ENCODE peak calls at places on chromosomes 16 and 17, in four cellular contexts. S, K, G and L are unnamed samples.

GRCh38 chr16:681746-682427 is 1.7 kb downstream of the STUB1 start:
- DNase-seq in K (peak; percentile 89), S (no peak), G (no peak), L (no peak)

GRCh38 chr17:83173997-83174858 is 94.8 kb downstream of the METRNL start:
- DNase-seq in K (no peak), S (no peak), G (peak; percentile 90), L (peak; percentile 6)

GRCh38 chr16:2857451-2858244 is at the start of gene PRSS22:
- DNase-seq in G (no peak), K (no peak), S (no peak), L (peak; percentile 47)

GRCh38 chr16:840561-841454 is 40.3 kb upstream of the GNG13 start:
- DNase-seq in G (no peak), S (no peak), K (no peak), L (no peak)

GRCh38 chr16:27690604-27691003 is 140.7 kb downstream of the KATNIP start:
- DNase-seq in G (peak; percentile 26), S (no peak), K (peak; percentile 65), L (peak; percentile 71)

GRCh38 chr16:20611350-20611902 is 35.3 kb upstream of the ACSM2B start:
- DNase-seq in K (no peak), G (no peak), S (no peak), L (no peak)

GRCh38 chr16:88941051-88941932 is 35.7 kb downstream of the CBFA2T3 start:
- DNase-seq in S (no peak), K (no peak), G (no peak), L (no peak)

GRCh38 chr16:84180519-84181140 is 6.2 kb downstream of the TAF1C start:
- DNase-seq in K (no peak), G (no peak), S (no peak), L (no peak)

GRCh38 chr16:49592507-49593422 is 219.2 kb downstream of the C16orf78 start:
- DNase-seq in K (peak; percentile 44), G (peak; percentile 28), S (no peak), L (peak; percentile 72)

GRCh38 chr17:65987988-65988387 is 203.9 kb downstream of the CEP112 start:
- DNase-seq in G (peak; percentile 76), S (peak; percentile 5), K (peak; percentile 11), L (peak; percentile 13)

GRCh38 chr16:401468-402348 is at the start of gene DECR2:
- DNase-seq in K (peak; percentile 93), S (peak; percentile 40), G (peak; percentile 76), L (peak; percentile 96)

GRCh38 chr17:72661093-72661944 is 431.2 kb downstream of the SLC39A11 start:
- DNase-seq in G (peak; percentile 98), S (no peak), K (no peak), L (no peak)

GRCh38 chr16:11699234-11699894 is 31.1 kb downstream of the SNN start:
- DNase-seq in G (no peak), K (no peak), S (no peak), L (no peak)

GRCh38 chr17:40399185-40399584 is 18.5 kb downstream of the TOP2A start:
- DNase-seq in S (no peak), G (peak; percentile 74), K (peak; percentile 66), L (no peak)

GRCh38 chr16:4876646-4877297 is 29.5 kb downstream of the UBN1 start:
- DNase-seq in G (no peak), S (no peak), K (no peak), L (no peak)

GRCh38 chr16:27111486-27111885 is 44.8 kb downstream of the C16orf82 start:
- DNase-seq in G (no peak), K (no peak), S (no peak), L (no peak)

GRCh38 chr17:74859439-74860228 is at the start of gene GRIN2C:
- DNase-seq in G (no peak), K (no peak), S (no peak), L (no peak)

GRCh38 chr16:49513040-49513439 is 139.4 kb downstream of the C16orf78 start:
- DNase-seq in K (peak; percentile 30), G (no peak), S (no peak), L (peak; percentile 58)

GRCh38 chr17:73401911-73402310 is 90.1 kb upstream of the CDC42EP4 start:
- DNase-seq in S (no peak), K (peak; percentile 52), G (peak; percentile 31), L (peak; percentile 63)

GRCh38 chr17:4043862-4044261 is 79.6 kb upstream of the ATP2A3 start:
- DNase-seq in G (no peak), S (peak; percentile 39), K (no peak), L (no peak)

GRCh38 chr17:68698761-68699160 is 97.6 kb upstream of the FAM20A start:
- DNase-seq in G (no peak), K (no peak), S (no peak), L (no peak)

GRCh38 chr17:61836266-61837174 is 26.8 kb downstream of the BRIP1 start:
- DNase-seq in S (no peak), K (no peak), G (no peak), L (no peak)

GRCh38 chr16:49023095-49023494 is 258.5 kb downstream of the CBLN1 start:
- DNase-seq in S (no peak), K (no peak), G (no peak), L (no peak)

GRCh38 chr17:489758-490329 is 137.2 kb upstream of the RPH3AL start:
- DNase-seq in S (no peak), G (peak; percentile 14), K (peak; percentile 25), L (peak; percentile 42)

GRCh38 chr16:5214466-5214865 is 116.9 kb upstream of the EEF2KMT start:
- DNase-seq in S (no peak), G (no peak), K (no peak), L (no peak)

GRCh38 chr17:67716405-67716798 is 1.3 kb upstream of the NOL11 start:
- DNase-seq in K (peak; percentile 11), S (no peak), G (no peak), L (no peak)

GRCh38 chr16:9436175-9436574 is 344.7 kb downstream of the HAPSTR1 start:
- DNase-seq in S (no peak), K (no peak), G (no peak), L (no peak)

GRCh38 chr16:13390093-13390985 is 488.9 kb downstream of the SHISA9 start:
- DNase-seq in S (peak; percentile 88), K (no peak), G (no peak), L (no peak)

GRCh38 chr16:56641166-56641565 is 2.7 kb downstream of the MT1A start:
- DNase-seq in K (no peak), S (no peak), G (no peak), L (no peak)

GRCh38 chr17:3799181-3799627 is 1.8 kb downstream of the ITGAE start:
- DNase-seq in S (no peak), K (no peak), G (no peak), L (no peak)

GRCh38 chr17:4310349-4311060 is 46.7 kb upstream of the ANKFY1 start:
- DNase-seq in G (peak; percentile 90), S (no peak), K (peak; percentile 14), L (no peak)

GRCh38 chr16:3212567-3212966 is 22.4 kb downstream of the ZNF200 start:
- DNase-seq in K (no peak), G (no peak), S (no peak), L (no peak)

GRCh38 chr16:9380221-9380620 is 288.8 kb downstream of the HAPSTR1 start:
- DNase-seq in G (no peak), S (no peak), K (no peak), L (no peak)

GRCh38 chr17:11499881-11500280 is 98.4 kb upstream of the DNAH9 start:
- DNase-seq in G (no peak), S (no peak), K (no peak), L (no peak)

DNA sequence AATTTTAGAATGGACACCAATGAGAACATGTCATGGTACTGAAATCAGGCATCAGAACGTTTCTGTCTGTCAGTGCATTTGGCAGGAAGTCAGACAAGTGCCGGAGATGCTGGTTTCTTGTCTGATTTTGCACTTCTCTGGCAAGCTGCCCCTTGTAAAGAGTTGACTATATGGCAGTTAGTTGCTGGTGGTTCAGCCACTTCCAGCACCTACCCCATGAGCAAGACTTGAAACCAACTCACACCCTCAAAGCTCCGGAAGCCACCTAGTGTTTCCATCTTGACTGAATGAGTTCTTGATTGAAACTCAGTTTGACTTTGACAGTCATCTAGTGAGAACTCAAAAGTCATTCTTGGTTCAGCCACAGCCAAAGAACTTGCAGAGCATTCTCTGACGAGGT is 225.1 kb downstream of the SPECC1 start:
- DNase-seq in G (no peak), K (no peak), S (no peak), L (no peak)
- TF ChIP-seq ETV6 in G (no peak), K (no peak), S (no peak), L (no peak)

GRCh38 chr16:57668630-57669475 is 747 bp downstream of the ADGRG3 start:
- DNase-seq in K (no peak), G (no peak), S (no peak), L (no peak)

GRCh38 chr16:57667526-57668258 is 414 bp upstream of the ADGRG3 start:
- DNase-seq in G (peak; percentile 91), S (no peak), K (peak; percentile 78), L (peak; percentile 66)

GRCh38 chr16:57668259-57668563 is at the start of gene ADGRG3:
- DNase-seq in S (no peak), K (no peak), G (no peak), L (no peak)

GRCh38 chr16:57670206-57670605 is 2.1 kb downstream of the ADGRG3 start:
- DNase-seq in S (no peak), G (no peak), K (no peak), L (no peak)

GRCh38 chr16:57669476-57670162 is 1.5 kb downstream of the ADGRG3 start:
- DNase-seq in S (no peak), G (no peak), K (peak; percentile 17), L (no peak)
- TF ChIP-seq CREB1 in S (no peak), G (no peak), K (no peak), L (no peak)

GRCh38 chr17:82003411-82004381 is 19.0 kb downstream of the CENPX start:
- DNase-seq in S (no peak), K (no peak), G (peak; percentile 92), L (no peak)
- TF ChIP-seq ETV6 in S (no peak), K (no peak), G (no peak), L (no peak)

DNA sequence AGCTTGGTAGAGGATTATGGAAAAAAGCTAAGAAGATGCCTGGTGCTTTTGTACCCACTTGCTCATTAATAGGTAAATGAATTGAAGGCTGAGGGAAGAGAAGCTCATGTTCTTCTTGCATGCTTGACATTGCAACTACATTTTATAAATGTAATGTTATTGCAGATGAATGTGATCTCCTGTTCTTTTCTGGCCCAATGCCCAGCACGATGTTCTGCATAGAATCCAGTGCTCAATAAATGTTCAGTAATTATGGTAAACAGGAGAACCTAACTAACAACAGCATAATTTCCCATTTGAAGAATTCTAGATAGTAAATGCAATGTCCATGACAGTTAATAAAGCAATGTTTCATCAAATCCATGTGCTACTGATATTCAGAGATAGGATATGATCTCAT is 638.2 kb upstream of the SOX9 start:
- DNase-seq in K (no peak), S (no peak), G (no peak), L (no peak)
- TF ChIP-seq CREB1 in K (no peak), S (no peak), G (no peak), L (no peak)